ENCODE peak calls at places on chromosomes 3 and 15, in four cellular contexts. I is GM20000, C is pancreas, D is psoas muscle. Q is an unnamed sample.

GRCh38 chr15:96334705-96335428 is 4.4 kb downstream of the NR2F2 start:
- DNase-seq in I (no peak), C (no peak), D (no peak), Q (no peak)

GRCh38 chr3:64185436-64185835 is 39.8 kb downstream of the PRICKLE2 start:
- DNase-seq in I (no peak), C (no peak), D (no peak), Q (no peak)

GRCh38 chr3:170866499-170866898 is 3.5 kb downstream of the RPL22L1 start:
- DNase-seq in I (no peak), C (no peak), D (no peak), Q (no peak)

GRCh38 chr3:12363397-12364195 is 74.7 kb downstream of the PPARG start:
- DNase-seq in I (no peak), C (no peak), D (no peak), Q (no peak)

GRCh38 chr15:81888748-81889479 is 156.9 kb downstream of the MEX3B start:
- DNase-seq in I (no peak), C (no peak), D (no peak), Q (no peak)

GRCh38 chr3:63961891-63962290 is 49.7 kb upstream of the SCAANT1 start:
- DNase-seq in I (peak), C (no peak), D (no peak), Q (no peak)

GRCh38 chr3:171950373-171950772 is 89.0 kb upstream of the FNDC3B start:
- DNase-seq in I (no peak), C (no peak), D (no peak), Q (no peak)

GRCh38 chr3:172174396-172175253 is 135.2 kb downstream of the FNDC3B start:
- DNase-seq in I (no peak), C (no peak), D (no peak), Q (no peak)

DNA sequence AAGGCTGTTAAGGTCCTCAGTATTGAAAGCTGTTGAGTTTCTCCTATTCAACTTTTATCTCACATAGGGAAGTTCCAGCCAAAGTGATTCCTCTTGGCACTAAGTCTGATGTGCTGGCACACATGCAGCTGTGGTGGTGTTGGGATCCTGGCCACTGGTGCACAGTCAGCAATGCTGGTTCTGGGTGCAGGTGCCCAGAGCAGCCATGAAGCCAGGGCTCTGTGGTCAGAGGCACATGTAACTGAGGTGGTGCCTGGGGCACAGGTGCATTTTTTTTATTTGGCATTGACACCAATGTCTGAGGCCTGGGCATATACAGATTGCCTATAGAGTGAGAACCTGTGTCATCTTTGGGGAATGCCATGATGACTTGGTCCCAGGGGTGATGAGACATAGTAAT is 271.4 kb downstream of the POLQ start:
- DNase-seq in I (no peak), C (no peak), D (no peak), Q (no peak)
- TF ChIP-seq CTCF in I (no peak), C (no peak), D (no peak), Q (no peak)

DNA sequence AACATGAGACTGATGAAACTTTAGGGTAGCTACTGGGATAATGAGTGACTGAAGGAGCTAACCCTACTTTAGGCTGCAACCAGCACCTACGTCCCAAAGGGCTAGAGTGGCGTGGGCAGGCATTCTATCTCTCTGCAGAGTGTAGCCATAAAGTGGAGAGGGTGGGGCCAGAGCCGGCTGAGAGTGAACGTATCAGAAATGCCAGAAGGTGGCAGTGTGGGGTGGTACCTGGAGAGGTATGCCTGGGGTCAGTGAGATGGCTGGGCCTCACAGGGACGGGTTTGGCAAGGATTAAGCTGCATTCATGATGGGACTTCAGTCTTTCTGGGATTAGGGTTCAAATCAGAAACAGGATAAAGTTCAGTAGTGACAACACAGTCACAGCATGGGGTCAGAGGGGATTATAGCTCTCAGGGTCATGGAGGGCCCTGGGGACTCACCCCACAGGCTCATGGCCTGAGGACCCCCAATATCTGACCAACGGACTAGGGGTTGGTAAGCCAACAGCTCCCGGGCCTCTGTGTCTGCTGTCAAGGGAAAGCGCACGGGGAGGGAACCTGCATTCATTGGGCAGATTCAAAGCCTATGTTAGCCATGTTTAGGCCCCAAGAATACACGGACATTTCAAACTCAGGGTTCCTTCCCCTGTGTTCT is 86.5 kb upstream of the FOXB1 start:
- DNase-seq in I (peak), C (peak), D (peak), Q (no peak)
- TF ChIP-seq CTCF in I (peak), C (peak), D (peak), Q (peak)

GRCh38 chr3:108297636-108298035 is 1.3 kb downstream of the HHLA2 start:
- DNase-seq in I (no peak), C (peak), D (no peak), Q (no peak)
- TF ChIP-seq CTCF in I (no peak), C (no peak), D (no peak), Q (no peak)

GRCh38 chr3:123728991-123729390 is 144.1 kb upstream of the HACD2 start:
- DNase-seq in I (no peak), C (no peak), D (no peak), Q (no peak)

GRCh38 chr3:123728014-123728413 is 143.2 kb upstream of the HACD2 start:
- DNase-seq in I (no peak), C (no peak), D (no peak), Q (no peak)

GRCh38 chr3:123723527-123724168 is 138.8 kb upstream of the HACD2 start:
- DNase-seq in I (peak), C (no peak), D (no peak), Q (no peak)

GRCh38 chr3:123724306-123724705 is 139.5 kb upstream of the HACD2 start:
- DNase-seq in I (no peak), C (no peak), D (no peak), Q (no peak)

GRCh38 chr3:123725652-123726400 is 141.0 kb upstream of the HACD2 start:
- DNase-seq in I (no peak), C (no peak), D (no peak), Q (no peak)
- TF ChIP-seq CTCF in I (no peak), C (no peak), D (no peak), Q (peak)

GRCh38 chr3:30751610-30752299 is 142.7 kb downstream of the GADL1 start:
- DNase-seq in I (peak), C (no peak), D (no peak), Q (no peak)
- TF ChIP-seq CTCF in I (peak), C (no peak), D (peak), Q (peak)

GRCh38 chr15:69359724-69360123 is 54.4 kb upstream of the KIF23 start:
- DNase-seq in I (no peak), C (no peak), D (no peak), Q (no peak)
- TF ChIP-seq CTCF in I (no peak), C (no peak), D (no peak), Q (no peak)

GRCh38 chr3:141006344-141006743 is 44.8 kb upstream of the SPSB4 start:
- DNase-seq in I (no peak), C (no peak), D (no peak), Q (no peak)

GRCh38 chr3:141015486-141015885 is 35.7 kb upstream of the SPSB4 start:
- DNase-seq in I (no peak), C (no peak), D (no peak), Q (no peak)

GRCh38 chr3:141012571-141012970 is 38.6 kb upstream of the SPSB4 start:
- DNase-seq in I (no peak), C (no peak), D (no peak), Q (no peak)

GRCh38 chr3:141009496-141009895 is 41.7 kb upstream of the SPSB4 start:
- DNase-seq in I (no peak), C (no peak), D (no peak), Q (no peak)

DNA sequence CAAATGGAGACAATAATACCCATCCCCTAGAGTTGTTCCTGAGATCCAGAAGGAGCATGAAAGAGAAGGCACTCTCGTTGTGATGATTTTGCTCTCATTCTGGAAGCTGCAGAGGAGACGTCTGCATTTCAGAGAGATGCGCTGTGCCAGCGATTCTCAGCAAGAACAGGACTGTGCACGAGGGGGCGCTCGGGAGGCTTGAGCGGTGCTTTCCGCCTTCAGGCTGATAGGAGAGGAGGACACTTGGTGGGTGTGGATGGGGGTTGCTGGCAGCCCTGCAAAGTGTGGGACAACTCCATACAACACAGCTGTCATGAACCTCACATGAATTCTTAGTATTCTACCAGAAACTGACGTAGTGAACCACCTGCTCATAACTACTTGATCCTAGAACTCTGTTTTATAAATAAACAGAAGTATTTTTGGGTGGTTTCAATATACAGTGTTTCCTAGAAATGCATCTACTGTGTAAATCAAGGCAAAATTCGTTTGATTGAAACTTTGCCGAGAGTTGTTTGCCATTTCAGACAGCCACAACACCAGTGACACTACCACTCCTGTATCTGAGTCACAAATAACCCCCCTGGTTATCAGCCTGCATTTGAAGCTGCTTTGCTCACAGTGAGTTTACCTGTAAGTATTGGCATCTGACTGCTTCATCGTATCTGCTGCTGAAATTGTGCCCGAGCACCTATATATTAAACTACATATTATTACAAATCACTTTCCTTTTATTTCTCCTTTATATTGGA is 39.5 kb upstream of the SPSB4 start:
- DNase-seq in I (peak), C (peak), D (peak), Q (no peak)
- TF ChIP-seq CTCF in I (peak), C (peak), D (peak), Q (peak)

GRCh38 chr3:123071581-123071980 is 4.8 kb downstream of the PDIA5 start:
- DNase-seq in I (no peak), C (no peak), D (no peak), Q (no peak)

GRCh38 chr3:123072564-123072963 is 5.7 kb downstream of the PDIA5 start:
- DNase-seq in I (no peak), C (no peak), D (no peak), Q (no peak)

GRCh38 chr3:123070471-123070870 is 3.6 kb downstream of the PDIA5 start:
- DNase-seq in I (no peak), C (no peak), D (no peak), Q (no peak)

GRCh38 chr3:123072152-123072551 is 5.3 kb downstream of the PDIA5 start:
- DNase-seq in I (no peak), C (no peak), D (no peak), Q (no peak)

GRCh38 chr3:123071146-123071545 is 4.3 kb downstream of the PDIA5 start:
- DNase-seq in I (no peak), C (no peak), D (no peak), Q (no peak)
- TF ChIP-seq CTCF in I (no peak), C (no peak), D (no peak), Q (peak)

Q was measured in chondrocyte.